ENCODE peak calls at places on chromosomes 1 and 21, in six cellular contexts. I is left ventricle myocardium inferior, P is A673, O is H9, V is cardiac muscle cell, A is GM23338. J is an unnamed sample.

GRCh38 chr1:97920275-97920831 is 481 bp downstream of the DPYD start:
- DNase-seq in O (no peak), I (no peak), A (peak; percentile 30), P (peak; percentile 50), V (no peak), J (no peak)

GRCh38 chr1:154495496-154496273 is 6.3 kb upstream of the TDRD10 start:
- DNase-seq in A (no peak), V (no peak), O (no peak), P (no peak), I (no peak), J (no peak)

GRCh38 chr1:170581041-170581440 is 49.1 kb downstream of the GORAB start:
- DNase-seq in V (no peak), P (no peak), I (peak; percentile 18), A (no peak), O (no peak), J (no peak)

GRCh38 chr1:31447210-31447609 is 34.2 kb downstream of the SERINC2 start:
- DNase-seq in A (no peak), V (no peak), P (no peak), I (no peak), O (no peak), J (no peak)

GRCh38 chr1:2205191-2205952 is 10.8 kb upstream of the FAAP20 start:
- DNase-seq in A (peak; percentile 96), O (peak; percentile 95), V (peak; percentile 97), P (peak; percentile 93), I (peak; percentile 98), J (peak; percentile 97)

GRCh38 chr1:91791103-91791502 is 94.8 kb downstream of the TGFBR3 start:
- DNase-seq in V (no peak), O (no peak), P (peak; percentile 85), I (no peak), A (peak; percentile 52), J (no peak)

GRCh38 chr1:46171351-46171750 is 3.5 kb upstream of the TSPAN1 start:
- DNase-seq in O (no peak), I (peak; percentile 53), V (no peak), A (no peak), P (no peak), J (peak; percentile 53)

GRCh38 chr21:46189959-46190490 is 5.8 kb upstream of the SPATC1L start:
- DNase-seq in V (no peak), P (no peak), A (no peak), I (no peak), O (no peak), J (no peak)

GRCh38 chr1:41633764-41634163 is 149.3 kb upstream of the EDN2 start:
- DNase-seq in O (no peak), I (no peak), A (no peak), V (no peak), P (peak; percentile 62), J (no peak)

GRCh38 chr1:47796626-47797025 is 200.6 kb downstream of the TRABD2B start:
- DNase-seq in V (no peak), A (no peak), I (no peak), O (no peak), P (no peak), J (no peak)

GRCh38 chr1:193219391-193219790 is 33.0 kb upstream of the B3GALT2 start:
- DNase-seq in A (no peak), P (no peak), O (no peak), I (no peak), V (no peak), J (no peak)

GRCh38 chr1:18009061-18009728 is 98.4 kb upstream of the IGSF21 start:
- DNase-seq in A (peak; percentile 35), I (no peak), V (no peak), O (peak; percentile 46), P (no peak), J (no peak)

GRCh38 chr1:32447469-32448185 is 17.2 kb upstream of the ZBTB8B start:
- DNase-seq in P (peak; percentile 73), A (peak; percentile 99), I (no peak), O (peak; percentile 81), V (peak; percentile 39), J (no peak)

GRCh38 chr1:214220891-214221290 is 60.1 kb upstream of the SMYD2 start:
- DNase-seq in P (no peak), V (no peak), O (no peak), I (no peak), A (no peak), J (no peak)

GRCh38 chr1:10516244-10516643 is 41.5 kb downstream of the PEX14 start:
- DNase-seq in P (no peak), I (no peak), V (no peak), A (no peak), O (no peak), J (no peak)

GRCh38 chr1:25068316-25068715 is 138.2 kb upstream of the RUNX3 start:
- DNase-seq in A (no peak), V (no peak), P (no peak), I (no peak), O (no peak), J (no peak)

GRCh38 chr1:61077676-61078521 is 4.5 kb upstream of the NFIA start:
- DNase-seq in V (peak; percentile 99), P (peak; percentile 100), A (peak; percentile 99), O (peak; percentile 89), I (peak; percentile 91), J (peak; percentile 94)

GRCh38 chr1:208866351-208866750 is 622.2 kb upstream of the PLXNA2 start:
- DNase-seq in I (no peak), P (no peak), V (no peak), O (no peak), A (no peak), J (no peak)

GRCh38 chr1:15328785-15329480 is 80.8 kb upstream of the EFHD2 start:
- DNase-seq in P (no peak), O (no peak), A (no peak), V (peak; percentile 19), I (peak; percentile 79), J (no peak)

GRCh38 chr21:33362044-33362555 is 37.3 kb downstream of the IFNAR1 start:
- DNase-seq in P (no peak), A (peak; percentile 92), O (peak; percentile 92), V (peak; percentile 49), I (no peak), J (peak; percentile 46)

GRCh38 chr1:223312273-223312672 is 51.7 kb downstream of the SUSD4 start:
- DNase-seq in O (no peak), V (no peak), I (no peak), P (no peak), A (no peak), J (no peak)

GRCh38 chr1:57623039-57623790 is 199.4 kb upstream of the DAB1 start:
- DNase-seq in P (peak; percentile 98), O (peak; percentile 58), A (peak; percentile 58), V (peak; percentile 58), I (peak; percentile 57), J (no peak)

GRCh38 chr1:112219267-112219666 is 176.7 kb upstream of the CTTNBP2NL start:
- DNase-seq in I (no peak), P (no peak), A (no peak), O (no peak), V (no peak), J (no peak)

GRCh38 chr1:151289991-151290708 is 8.1 kb downstream of the ZNF687 start:
- DNase-seq in I (no peak), A (no peak), O (no peak), V (no peak), P (no peak), J (no peak)

GRCh38 chr1:39159224-39160036 is 45.1 kb upstream of the MACF1 start:
- DNase-seq in P (no peak), V (no peak), A (peak; percentile 77), I (no peak), O (peak; percentile 64), J (peak; percentile 65)

GRCh38 chr1:113178522-113178921 is 105.5 kb downstream of the LRIG2 start:
- DNase-seq in P (no peak), A (no peak), V (peak; percentile 5), I (no peak), O (no peak), J (no peak)

GRCh38 chr1:44290250-44291094 is 64.6 kb downstream of the ERI3 start:
- DNase-seq in V (peak; percentile 38), P (no peak), I (no peak), A (peak; percentile 30), O (no peak), J (no peak)

GRCh38 chr1:210123924-210124589 is 108.5 kb upstream of the SERTAD4 start:
- DNase-seq in A (no peak), O (no peak), I (no peak), V (no peak), P (peak; percentile 98), J (no peak)

GRCh38 chr1:234583755-234584430 is 26.1 kb downstream of the IRF2BP2 start:
- DNase-seq in O (no peak), I (no peak), V (no peak), P (no peak), A (no peak), J (no peak)

GRCh38 chr1:227947678-227948492 is at the start of gene WNT9A:
- DNase-seq in V (peak; percentile 92), I (peak; percentile 58), O (no peak), A (peak; percentile 79), P (peak; percentile 67), J (no peak)

GRCh38 chr1:236530959-236531358 is 7.2 kb downstream of the LGALS8 start:
- DNase-seq in O (no peak), I (no peak), A (no peak), P (no peak), V (no peak), J (no peak)
- TF ChIP-seq CTCF in O (no peak), I (no peak), A (no peak), P (no peak), V (no peak), J (no peak)

DNA sequence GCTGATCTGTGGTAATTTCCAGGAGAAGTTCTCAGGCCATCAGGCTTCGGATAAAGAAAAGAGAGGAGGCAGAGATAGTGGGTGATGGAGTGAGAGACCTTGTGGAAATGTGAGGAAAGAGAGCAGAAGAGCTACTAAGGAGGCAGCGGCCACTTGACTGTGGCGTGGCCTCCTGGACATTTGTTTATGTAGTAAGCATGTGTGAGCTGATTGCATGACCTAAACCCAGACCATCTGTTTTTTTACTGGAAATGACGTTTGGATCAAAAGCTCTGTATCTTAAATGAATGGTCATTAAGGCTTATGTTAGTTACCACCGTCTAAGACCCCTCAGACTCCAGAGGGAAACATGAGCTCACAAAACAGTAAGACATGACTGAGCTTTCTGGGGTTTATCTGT is 13.6 kb downstream of the ATP1B1 start:
- DNase-seq in A (no peak), I (no peak), O (no peak), P (no peak), V (no peak), J (no peak)
- H3K4me1 ChIP-seq in A (peaks cover 4% of the 10 kb centered on the region), I (peaks cover 84% of the 10 kb centered on the region), O (peaks cover 3% of the 10 kb centered on the region), P (no peaks in the 10 kb centered on the region), V (peaks cover 59% of the 10 kb centered on the region), J (peaks cover 10% of the 10 kb centered on the region)

GRCh38 chr1:167627865-167628641 is 2.0 kb upstream of the RCSD1 start:
- DNase-seq in P (no peak), A (no peak), I (peak; percentile 31), V (no peak), O (no peak), J (no peak)
- TF ChIP-seq CTCF in P (no peak), A (no peak), I (no peak), V (no peak), O (no peak), J (no peak)

GRCh38 chr1:27571439-27572018 is 32.4 kb downstream of the AHDC1 start:
- DNase-seq in I (peak; percentile 37), V (no peak), P (no peak), A (peak; percentile 68), O (no peak), J (no peak)
- H3K4me1 ChIP-seq in I (peaks cover 97% of the 10 kb centered on the region), V (peaks cover 87% of the 10 kb centered on the region), P (peaks cover 61% of the 10 kb centered on the region), A (peaks cover 73% of the 10 kb centered on the region), O (peaks cover 39% of the 10 kb centered on the region), J (peaks cover 40% of the 10 kb centered on the region)

GRCh38 chr1:19070197-19070651 is 113.7 kb upstream of the IFFO2 start:
- DNase-seq in A (no peak), P (no peak), O (no peak), V (no peak), I (no peak), J (peak; percentile 81)
- TF ChIP-seq CTCF in A (no peak), P (no peak), O (no peak), V (no peak), I (no peak), J (no peak)

J was measured in lung.